ENCODE peak calls at places on chromosomes 13 and 19, in nine cellular contexts. One of them, this sample, is unnamed.

GRCh38 chr19:49150944-49151243 is 4.3 kb downstream of the HRC start:
- DNase-seq in Panc1: no peak
- DNase-seq in left ventricle myocardium inferior: no peak
- DNase-seq in heart right ventricle: no peak
- DNase-seq in colonic mucosa: no peak
- DNase-seq in CD8-positive, alpha-beta T cell: no peak
- DNase-seq in right lobe of liver: no peak
- DNase-seq in breast epithelium: no peak
- DNase-seq in pancreas: no peak
- DNase-seq in this sample: no peak

GRCh38 chr19:5080030-5080644 is 111.2 kb downstream of the KDM4B start:
- DNase-seq in Panc1: no peak
- DNase-seq in left ventricle myocardium inferior: no peak
- DNase-seq in heart right ventricle: no peak
- DNase-seq in colonic mucosa: no peak
- DNase-seq in CD8-positive, alpha-beta T cell: no peak
- DNase-seq in right lobe of liver: no peak
- DNase-seq in breast epithelium: no peak
- DNase-seq in pancreas: no peak
- DNase-seq in this sample: peak; percentile 59

GRCh38 chr19:45919678-45920077 is 5.1 kb upstream of the NANOS2 start:
- DNase-seq in Panc1: no peak
- DNase-seq in left ventricle myocardium inferior: no peak
- DNase-seq in heart right ventricle: no peak
- DNase-seq in colonic mucosa: no peak
- DNase-seq in CD8-positive, alpha-beta T cell: no peak
- DNase-seq in right lobe of liver: no peak
- DNase-seq in breast epithelium: no peak
- DNase-seq in pancreas: no peak
- DNase-seq in this sample: no peak

GRCh38 chr13:32409561-32410440 is 18.1 kb downstream of the N4BP2L1 start:
- DNase-seq in Panc1: no peak
- DNase-seq in left ventricle myocardium inferior: peak; percentile 42
- DNase-seq in heart right ventricle: peak; percentile 44
- DNase-seq in colonic mucosa: no peak
- DNase-seq in CD8-positive, alpha-beta T cell: no peak
- DNase-seq in right lobe of liver: peak; percentile 55
- DNase-seq in breast epithelium: no peak
- DNase-seq in pancreas: no peak
- DNase-seq in this sample: no peak

GRCh38 chr13:49498211-49498610 is 2.5 kb downstream of the PHF11 start:
- DNase-seq in Panc1: no peak
- DNase-seq in left ventricle myocardium inferior: no peak
- DNase-seq in heart right ventricle: no peak
- DNase-seq in colonic mucosa: no peak
- DNase-seq in CD8-positive, alpha-beta T cell: no peak
- DNase-seq in right lobe of liver: no peak
- DNase-seq in breast epithelium: no peak
- DNase-seq in pancreas: no peak
- DNase-seq in this sample: no peak

GRCh38 chr19:46211201-46211881 is 18.2 kb upstream of the IGFL1 start:
- DNase-seq in Panc1: no peak
- DNase-seq in left ventricle myocardium inferior: no peak
- DNase-seq in heart right ventricle: no peak
- DNase-seq in colonic mucosa: no peak
- DNase-seq in CD8-positive, alpha-beta T cell: no peak
- DNase-seq in right lobe of liver: no peak
- DNase-seq in breast epithelium: peak; percentile 72
- DNase-seq in pancreas: peak; percentile 50
- DNase-seq in this sample: no peak

GRCh38 chr13:59755647-59756290 is 408.0 kb downstream of the DIAPH3 start:
- DNase-seq in Panc1: no peak
- DNase-seq in left ventricle myocardium inferior: no peak
- DNase-seq in heart right ventricle: no peak
- DNase-seq in colonic mucosa: no peak
- DNase-seq in CD8-positive, alpha-beta T cell: no peak
- DNase-seq in right lobe of liver: no peak
- DNase-seq in breast epithelium: no peak
- DNase-seq in pancreas: no peak
- DNase-seq in this sample: peak; percentile 64

GRCh38 chr19:46373573-46374359 is 26.9 kb downstream of the PPP5C start:
- DNase-seq in Panc1: no peak
- DNase-seq in left ventricle myocardium inferior: peak; percentile 85
- DNase-seq in heart right ventricle: peak; percentile 80
- DNase-seq in colonic mucosa: peak; percentile 95
- DNase-seq in CD8-positive, alpha-beta T cell: no peak
- DNase-seq in right lobe of liver: peak; percentile 95
- DNase-seq in breast epithelium: peak; percentile 98
- DNase-seq in pancreas: peak; percentile 99
- DNase-seq in this sample: peak; percentile 72

GRCh38 chr13:113730145-113730750 is 28.8 kb upstream of the TMEM255B start:
- DNase-seq in Panc1: no peak
- DNase-seq in left ventricle myocardium inferior: no peak
- DNase-seq in heart right ventricle: no peak
- DNase-seq in colonic mucosa: no peak
- DNase-seq in CD8-positive, alpha-beta T cell: no peak
- DNase-seq in right lobe of liver: no peak
- DNase-seq in breast epithelium: no peak
- DNase-seq in pancreas: no peak
- DNase-seq in this sample: no peak

GRCh38 chr13:27967736-27968315 is 1.3 kb downstream of the CDX2 start:
- DNase-seq in Panc1: no peak
- DNase-seq in left ventricle myocardium inferior: no peak
- DNase-seq in heart right ventricle: no peak
- DNase-seq in colonic mucosa: no peak
- DNase-seq in CD8-positive, alpha-beta T cell: no peak
- DNase-seq in right lobe of liver: no peak
- DNase-seq in breast epithelium: no peak
- DNase-seq in pancreas: no peak
- DNase-seq in this sample: no peak

GRCh38 chr19:54124393-54124792 is 8.8 kb downstream of the PRPF31 start:
- DNase-seq in Panc1: no peak
- DNase-seq in left ventricle myocardium inferior: no peak
- DNase-seq in heart right ventricle: no peak
- DNase-seq in colonic mucosa: no peak
- DNase-seq in CD8-positive, alpha-beta T cell: no peak
- DNase-seq in right lobe of liver: no peak
- DNase-seq in breast epithelium: no peak
- DNase-seq in pancreas: peak; percentile 22
- DNase-seq in this sample: no peak

GRCh38 chr19:49361438-49362047 is 673 bp downstream of the TEAD2 start:
- DNase-seq in Panc1: no peak
- DNase-seq in left ventricle myocardium inferior: peak; percentile 85
- DNase-seq in heart right ventricle: peak; percentile 92
- DNase-seq in colonic mucosa: peak; percentile 88
- DNase-seq in CD8-positive, alpha-beta T cell: no peak
- DNase-seq in right lobe of liver: peak; percentile 84
- DNase-seq in breast epithelium: peak; percentile 86
- DNase-seq in pancreas: peak; percentile 91
- DNase-seq in this sample: peak; percentile 88

GRCh38 chr19:42113641-42114348 is 18.5 kb downstream of the POU2F2 start:
- DNase-seq in Panc1: peak; percentile 43
- DNase-seq in left ventricle myocardium inferior: no peak
- DNase-seq in heart right ventricle: no peak
- DNase-seq in colonic mucosa: no peak
- DNase-seq in CD8-positive, alpha-beta T cell: no peak
- DNase-seq in right lobe of liver: no peak
- DNase-seq in breast epithelium: no peak
- DNase-seq in pancreas: no peak
- DNase-seq in this sample: peak; percentile 79

GRCh38 chr19:50046649-50047503 is 21.1 kb downstream of the ZNF473 start:
- DNase-seq in Panc1: no peak
- DNase-seq in left ventricle myocardium inferior: peak; percentile 42
- DNase-seq in heart right ventricle: peak; percentile 46
- DNase-seq in colonic mucosa: peak; percentile 63
- DNase-seq in CD8-positive, alpha-beta T cell: peak; percentile 45
- DNase-seq in right lobe of liver: peak; percentile 30
- DNase-seq in breast epithelium: no peak
- DNase-seq in pancreas: peak; percentile 80
- DNase-seq in this sample: peak; percentile 72

GRCh38 chr13:95627590-95627989 is 16.9 kb downstream of the DZIP1 start:
- DNase-seq in Panc1: no peak
- DNase-seq in left ventricle myocardium inferior: no peak
- DNase-seq in heart right ventricle: no peak
- DNase-seq in colonic mucosa: no peak
- DNase-seq in CD8-positive, alpha-beta T cell: no peak
- DNase-seq in right lobe of liver: no peak
- DNase-seq in breast epithelium: no peak
- DNase-seq in pancreas: no peak
- DNase-seq in this sample: no peak

DNA sequence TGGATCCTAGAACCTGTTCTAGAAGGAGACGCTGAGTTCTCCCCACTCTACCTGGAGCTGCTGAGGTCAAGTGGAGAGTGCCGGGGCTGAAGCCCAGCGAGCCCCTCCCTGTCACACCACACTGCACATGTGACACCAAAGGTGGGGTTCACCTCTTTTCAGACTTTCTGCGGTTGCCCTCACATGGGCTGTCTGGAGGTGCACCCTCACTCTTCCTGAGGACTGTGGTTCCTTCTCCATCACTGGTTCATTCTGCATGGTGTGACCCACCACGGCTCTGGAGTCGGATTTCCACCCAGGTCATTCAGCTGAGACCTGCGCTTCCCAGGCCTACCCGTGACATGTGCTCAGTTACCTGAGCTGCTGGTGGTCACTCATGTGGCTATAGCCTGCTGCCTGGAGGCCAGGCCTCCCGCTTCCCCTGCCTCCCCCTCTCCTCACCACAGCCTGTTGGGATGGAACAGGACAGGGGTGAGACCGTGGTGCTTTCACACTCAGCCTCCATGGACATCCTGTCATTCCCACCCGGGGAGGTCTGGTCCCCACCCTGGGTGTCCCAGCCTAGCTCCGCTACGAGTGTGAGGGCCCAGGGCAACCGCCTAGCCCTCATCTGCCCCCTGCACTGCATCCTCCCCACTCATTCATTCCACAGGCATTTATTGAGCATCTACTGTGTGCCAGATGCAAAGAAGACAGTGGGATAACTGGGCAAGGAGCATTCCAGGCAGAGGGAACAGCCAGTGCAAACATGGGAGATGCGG is 605 bp upstream of the A1BG start:
- DNase-seq in Panc1: no peak
- DNase-seq in left ventricle myocardium inferior: no peak
- DNase-seq in heart right ventricle: no peak
- DNase-seq in colonic mucosa: no peak
- DNase-seq in CD8-positive, alpha-beta T cell: no peak
- DNase-seq in right lobe of liver: peak; percentile 24
- DNase-seq in breast epithelium: no peak
- DNase-seq in pancreas: no peak
- DNase-seq in this sample: no peak
- TF ChIP-seq CTCF in Panc1: no peak
- TF ChIP-seq CTCF in left ventricle myocardium inferior: no peak
- TF ChIP-seq CTCF in heart right ventricle: no peak
- TF ChIP-seq CTCF in colonic mucosa: no peak
- TF ChIP-seq CTCF in CD8-positive, alpha-beta T cell: no peak
- TF ChIP-seq CTCF in right lobe of liver: no peak
- TF ChIP-seq CTCF in breast epithelium: no peak
- TF ChIP-seq CTCF in pancreas: no peak
- TF ChIP-seq CTCF in this sample: no peak

DNA sequence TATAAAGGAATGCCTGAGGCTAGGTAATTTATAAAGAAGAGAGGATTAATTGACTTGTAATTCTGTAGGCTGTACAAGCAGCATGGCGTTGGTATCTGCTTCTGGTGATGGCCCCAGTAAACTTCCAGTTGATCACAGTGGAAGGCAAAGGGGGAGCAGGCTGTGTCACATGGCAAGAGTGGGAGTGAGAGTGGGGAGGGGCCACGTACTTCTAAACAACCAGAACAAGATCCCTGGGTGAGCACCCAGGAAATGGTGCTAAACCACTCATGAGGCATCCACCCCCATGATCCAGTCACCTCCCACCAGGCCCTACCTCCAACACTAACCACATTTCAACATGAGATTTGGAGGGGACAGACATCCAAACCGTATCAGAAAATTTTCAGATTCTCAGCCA is 3.0 kb upstream of the RNF113B start:
- DNase-seq in Panc1: no peak
- DNase-seq in left ventricle myocardium inferior: no peak
- DNase-seq in heart right ventricle: no peak
- DNase-seq in colonic mucosa: no peak
- DNase-seq in CD8-positive, alpha-beta T cell: no peak
- DNase-seq in right lobe of liver: no peak
- DNase-seq in breast epithelium: no peak
- DNase-seq in pancreas: no peak
- DNase-seq in this sample: peak; percentile 22
- H3K9me3 ChIP-seq in Panc1: no peaks in the 10 kb centered on the region
- H3K9me3 ChIP-seq in left ventricle myocardium inferior: no peaks in the 10 kb centered on the region
- H3K9me3 ChIP-seq in heart right ventricle: no peaks in the 10 kb centered on the region
- H3K9me3 ChIP-seq in colonic mucosa: no peaks in the 10 kb centered on the region
- H3K9me3 ChIP-seq in CD8-positive, alpha-beta T cell: no peaks in the 10 kb centered on the region
- H3K9me3 ChIP-seq in right lobe of liver: no peaks in the 10 kb centered on the region
- H3K9me3 ChIP-seq in breast epithelium: no peaks in the 10 kb centered on the region
- H3K9me3 ChIP-seq in pancreas: no peaks in the 10 kb centered on the region
- H3K9me3 ChIP-seq in this sample: no peaks in the 10 kb centered on the region

GRCh38 chr19:18478545-18479311 is 40.8 kb upstream of the ISYNA1 start:
- DNase-seq in Panc1: no peak
- DNase-seq in left ventricle myocardium inferior: peak; percentile 82
- DNase-seq in heart right ventricle: peak; percentile 80
- DNase-seq in colonic mucosa: peak; percentile 67
- DNase-seq in CD8-positive, alpha-beta T cell: no peak
- DNase-seq in right lobe of liver: peak; percentile 86
- DNase-seq in breast epithelium: no peak
- DNase-seq in pancreas: no peak
- DNase-seq in this sample: peak; percentile 78
- H3K4me1 ChIP-seq in Panc1: peaks cover 21% of the 10 kb centered on the region
- H3K4me1 ChIP-seq in left ventricle myocardium inferior: peaks cover 90% of the 10 kb centered on the region
- H3K4me1 ChIP-seq in heart right ventricle: peaks cover 64% of the 10 kb centered on the region
- H3K4me1 ChIP-seq in colonic mucosa: peaks cover 28% of the 10 kb centered on the region
- H3K4me1 ChIP-seq in CD8-positive, alpha-beta T cell: peaks cover 56% of the 10 kb centered on the region
- H3K4me1 ChIP-seq in right lobe of liver: no peaks in the 10 kb centered on the region
- H3K4me1 ChIP-seq in breast epithelium: peaks cover 32% of the 10 kb centered on the region
- H3K4me1 ChIP-seq in pancreas: peaks cover 6% of the 10 kb centered on the region
- H3K4me1 ChIP-seq in this sample: peaks cover 32% of the 10 kb centered on the region

GRCh38 chr13:73337511-73337910 is 278.7 kb downstream of the KLF5 start:
- DNase-seq in Panc1: no peak
- DNase-seq in left ventricle myocardium inferior: no peak
- DNase-seq in heart right ventricle: no peak
- DNase-seq in colonic mucosa: no peak
- DNase-seq in CD8-positive, alpha-beta T cell: no peak
- DNase-seq in right lobe of liver: no peak
- DNase-seq in breast epithelium: no peak
- DNase-seq in pancreas: no peak
- DNase-seq in this sample: no peak

GRCh38 chr13:73338389-73338788 is 279.6 kb downstream of the KLF5 start:
- DNase-seq in Panc1: no peak
- DNase-seq in left ventricle myocardium inferior: no peak
- DNase-seq in heart right ventricle: no peak
- DNase-seq in colonic mucosa: no peak
- DNase-seq in CD8-positive, alpha-beta T cell: no peak
- DNase-seq in right lobe of liver: no peak
- DNase-seq in breast epithelium: no peak
- DNase-seq in pancreas: no peak
- DNase-seq in this sample: no peak

GRCh38 chr13:73340069-73340468 is 281.3 kb downstream of the KLF5 start:
- DNase-seq in Panc1: no peak
- DNase-seq in left ventricle myocardium inferior: no peak
- DNase-seq in heart right ventricle: no peak
- DNase-seq in colonic mucosa: no peak
- DNase-seq in CD8-positive, alpha-beta T cell: no peak
- DNase-seq in right lobe of liver: no peak
- DNase-seq in breast epithelium: no peak
- DNase-seq in pancreas: no peak
- DNase-seq in this sample: no peak

GRCh38 chr13:73339086-73339485 is 280.3 kb downstream of the KLF5 start:
- DNase-seq in Panc1: no peak
- DNase-seq in left ventricle myocardium inferior: no peak
- DNase-seq in heart right ventricle: no peak
- DNase-seq in colonic mucosa: no peak
- DNase-seq in CD8-positive, alpha-beta T cell: no peak
- DNase-seq in right lobe of liver: no peak
- DNase-seq in breast epithelium: no peak
- DNase-seq in pancreas: no peak
- DNase-seq in this sample: no peak

GRCh38 chr13:73341748-73342147 is 282.9 kb downstream of the KLF5 start:
- DNase-seq in Panc1: no peak
- DNase-seq in left ventricle myocardium inferior: no peak
- DNase-seq in heart right ventricle: no peak
- DNase-seq in colonic mucosa: no peak
- DNase-seq in CD8-positive, alpha-beta T cell: no peak
- DNase-seq in right lobe of liver: no peak
- DNase-seq in breast epithelium: no peak
- DNase-seq in pancreas: no peak
- DNase-seq in this sample: peak; percentile 40
- TF ChIP-seq CTCF in Panc1: no peak
- TF ChIP-seq CTCF in left ventricle myocardium inferior: no peak
- TF ChIP-seq CTCF in heart right ventricle: no peak
- TF ChIP-seq CTCF in colonic mucosa: no peak
- TF ChIP-seq CTCF in CD8-positive, alpha-beta T cell: no peak
- TF ChIP-seq CTCF in right lobe of liver: no peak
- TF ChIP-seq CTCF in breast epithelium: no peak
- TF ChIP-seq CTCF in pancreas: no peak
- TF ChIP-seq CTCF in this sample: no peak

This sample was measured in A673.